ENCODE peak calls at places on chromosomes 2 and 18, in eight cellular contexts. F, N, P, C, X, R, Y and G are unnamed samples.

GRCh38 chr2:14944562-14945346 is 312.2 kb downstream of the LRATD1 start:
- DNase-seq in F (no peak), N (peak; percentile 12), P (peak; percentile 31), C (no peak), X (no peak), R (peak; percentile 50), Y (peak; percentile 65), G (no peak)

GRCh38 chr2:220660277-220661155 is 911.6 kb downstream of the EPHA4 start:
- DNase-seq in F (no peak), N (no peak), P (no peak), C (no peak), X (no peak), R (no peak), Y (no peak), G (no peak)

GRCh38 chr2:45892236-45892701 is 240.8 kb downstream of the PRKCE start:
- DNase-seq in F (no peak), N (peak; percentile 59), P (no peak), C (no peak), X (no peak), R (no peak), Y (no peak), G (no peak)

GRCh38 chr2:151230627-151231026 is 31.0 kb downstream of the RBM43 start:
- DNase-seq in F (no peak), N (peak; percentile 10), P (no peak), C (no peak), X (no peak), R (no peak), Y (no peak), G (no peak)

GRCh38 chr2:31998731-31999383 is 12.0 kb downstream of the MEMO1 start:
- DNase-seq in F (no peak), N (no peak), P (no peak), C (no peak), X (no peak), R (no peak), Y (no peak), G (no peak)

GRCh38 chr2:25894135-25894830 is 16.0 kb upstream of the ASXL2 start:
- DNase-seq in F (no peak), N (peak; percentile 85), P (no peak), C (no peak), X (no peak), R (no peak), Y (peak; percentile 58), G (no peak)

GRCh38 chr18:3867252-3867651 is 417.3 kb downstream of the TGIF1 start:
- DNase-seq in F (no peak), N (no peak), P (no peak), C (no peak), X (no peak), R (no peak), Y (no peak), G (no peak)

GRCh38 chr18:28045176-28045810 is 131.6 kb downstream of the CDH2 start:
- DNase-seq in F (no peak), N (peak; percentile 75), P (no peak), C (no peak), X (no peak), R (peak; percentile 31), Y (peak; percentile 9), G (no peak)

GRCh38 chr2:186780701-186781316 is 68.2 kb downstream of the ZSWIM2 start:
- DNase-seq in F (no peak), N (peak; percentile 69), P (no peak), C (no peak), X (no peak), R (peak; percentile 63), Y (no peak), G (no peak)

GRCh38 chr2:202017940-202018339 is 15.7 kb upstream of the FZD7 start:
- DNase-seq in F (no peak), N (peak; percentile 6), P (no peak), C (no peak), X (no peak), R (no peak), Y (peak; percentile 77), G (no peak)

DNA sequence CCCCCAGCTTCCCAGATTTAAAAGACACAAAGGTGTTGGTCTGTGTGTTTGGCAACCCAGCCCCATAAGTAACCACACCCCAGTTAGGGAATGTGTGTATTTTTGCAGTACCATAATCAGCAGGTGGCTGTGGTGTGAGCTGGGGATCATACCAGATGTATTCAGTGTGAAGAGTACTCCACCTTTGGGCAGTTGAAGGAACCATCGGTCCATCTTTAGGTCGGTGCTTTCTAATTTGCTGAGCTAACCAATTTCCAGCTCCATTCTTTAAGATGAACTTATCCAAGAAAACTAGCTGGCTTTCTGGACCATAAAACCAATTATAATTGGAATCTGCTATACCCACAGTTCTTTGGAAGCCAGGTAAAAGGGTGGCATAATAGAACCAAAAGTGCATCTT is 3.2 kb downstream of the DSEL start:
- DNase-seq in F (no peak), N (peak; percentile 73), P (no peak), C (no peak), X (no peak), R (peak; percentile 24), Y (no peak), G (no peak)
- TF ChIP-seq CTCF in F (peak; percentile 52), N (peak; percentile 59), P (no peak), C (no peak), X (no peak), R (peak; percentile 9), Y (peak; percentile 49), G (no peak)

DNA sequence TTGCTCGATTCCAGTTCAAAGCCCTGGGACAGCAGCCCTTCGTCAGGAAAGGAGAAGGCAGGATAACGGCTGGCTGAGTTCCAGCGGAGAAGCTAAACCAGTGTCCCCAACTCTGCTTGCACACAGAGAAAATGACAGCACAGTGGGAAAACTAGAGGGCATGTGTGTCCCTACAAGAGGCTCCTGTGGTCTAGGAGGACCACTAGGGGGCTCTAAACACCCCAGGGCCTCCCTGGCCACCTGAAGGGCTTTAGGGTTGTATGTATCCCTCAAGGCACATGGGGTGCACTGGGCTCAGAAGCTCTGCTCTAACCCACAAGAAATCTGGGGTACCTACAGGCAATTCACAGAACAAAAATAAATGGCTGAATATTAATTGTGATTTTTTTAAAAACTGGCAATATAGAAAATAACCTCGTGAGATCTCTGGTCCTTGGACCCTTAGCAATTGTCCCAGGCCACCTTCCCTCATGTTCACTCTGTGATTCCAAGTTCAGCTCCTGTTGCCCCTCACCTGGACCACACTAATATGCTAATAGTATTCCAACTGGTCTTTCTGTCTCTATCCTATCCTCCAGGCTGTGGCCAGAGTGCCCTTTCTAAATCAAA is 17.5 kb downstream of the STAT1 start:
- DNase-seq in F (no peak), N (peak; percentile 60), P (peak; percentile 49), C (no peak), X (no peak), R (peak; percentile 54), Y (peak; percentile 66), G (no peak)
- TF ChIP-seq CTCF in F (peak; percentile 80), N (peak; percentile 85), P (peak; percentile 25), C (peak; percentile 70), X (peak; percentile 40), R (peak; percentile 72), Y (peak; percentile 94), G (no peak)

GRCh38 chr2:170006592-170007327 is 171.2 kb upstream of the MYO3B start:
- DNase-seq in F (no peak), N (peak; percentile 53), P (peak; percentile 17), C (no peak), X (no peak), R (no peak), Y (no peak), G (no peak)

GRCh38 chr2:170009209-170009608 is 168.7 kb upstream of the MYO3B start:
- DNase-seq in F (no peak), N (no peak), P (no peak), C (no peak), X (no peak), R (no peak), Y (no peak), G (no peak)

GRCh38 chr2:170002096-170002495 is 174.8 kb downstream of the UBR3 start:
- DNase-seq in F (no peak), N (no peak), P (no peak), C (no peak), X (no peak), R (no peak), Y (no peak), G (no peak)

DNA sequence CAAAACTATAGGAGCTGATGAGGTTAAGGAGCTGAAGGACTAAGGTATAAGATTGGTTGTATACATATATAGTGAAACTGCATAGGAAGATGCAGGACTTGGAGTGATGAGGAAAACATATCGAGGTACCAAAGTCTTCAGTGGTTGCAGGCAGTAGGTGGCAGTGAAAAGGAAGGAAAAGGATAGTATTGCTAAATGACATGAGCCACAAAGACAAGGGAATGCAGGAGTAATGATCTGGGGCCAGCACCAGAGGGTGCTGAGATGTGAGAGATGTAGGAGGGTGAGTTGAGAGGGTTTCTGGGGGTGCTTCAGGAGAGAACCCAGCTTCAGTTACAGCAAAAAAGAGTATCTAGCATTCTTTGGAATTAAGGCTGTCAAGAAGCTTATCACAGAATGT is 172.2 kb upstream of the MYO3B start:
- DNase-seq in F (no peak), N (no peak), P (no peak), C (no peak), X (no peak), R (peak; percentile 16), Y (no peak), G (no peak)
- TF ChIP-seq CTCF in F (peak; percentile 9), N (peak; percentile 27), P (no peak), C (no peak), X (no peak), R (no peak), Y (no peak), G (no peak)

GRCh38 chr2:158457826-158458616 is 1.3 kb downstream of the PKP4 start:
- DNase-seq in F (peak; percentile 95), N (peak; percentile 62), P (peak; percentile 77), C (peak; percentile 89), X (no peak), R (peak; percentile 85), Y (peak; percentile 54), G (peak; percentile 80)
- TF ChIP-seq CTCF in F (peak; percentile 69), N (peak; percentile 5), P (no peak), C (peak; percentile 65), X (peak; percentile 63), R (no peak), Y (peak; percentile 2), G (peak; percentile 36)

GRCh38 chr18:51135795-51136194 is 61.7 kb downstream of the MEX3C start:
- DNase-seq in F (no peak), N (no peak), P (no peak), C (no peak), X (no peak), R (peak; percentile 15), Y (no peak), G (no peak)
- TF ChIP-seq CTCF in F (peak; percentile 66), N (peak; percentile 47), P (peak; percentile 19), C (peak; percentile 55), X (peak; percentile 19), R (peak; percentile 28), Y (peak; percentile 20), G (no peak)

GRCh38 chr2:7394195-7394594 is 477.0 kb downstream of the RNF144A start:
- DNase-seq in F (no peak), N (no peak), P (no peak), C (no peak), X (no peak), R (no peak), Y (no peak), G (no peak)
- TF ChIP-seq CTCF in F (no peak), N (no peak), P (no peak), C (peak; percentile 32), X (no peak), R (no peak), Y (peak; percentile 18), G (no peak)